ENCODE peak calls at places on chromosomes 4 and X, in five cellular contexts. One of them, this sample, is unnamed.

GRCh38 chrX:3181846-3182245 is 140.6 kb downstream of the ARSF start:
- DNase-seq in left ventricle myocardium inferior: no peak
- DNase-seq in tibial nerve: no peak
- DNase-seq in fibroblast of mammary gland: no peak
- DNase-seq in fibroblast of pulmonary artery: no peak
- DNase-seq in this sample: no peak

GRCh38 chr4:2457481-2458295 is 11.2 kb upstream of the RNF4 start:
- DNase-seq in left ventricle myocardium inferior: no peak
- DNase-seq in tibial nerve: no peak
- DNase-seq in fibroblast of mammary gland: no peak
- DNase-seq in fibroblast of pulmonary artery: no peak
- DNase-seq in this sample: no peak

GRCh38 chr4:14428125-14428524 is 574.2 kb upstream of the CPEB2 start:
- DNase-seq in left ventricle myocardium inferior: no peak
- DNase-seq in tibial nerve: no peak
- DNase-seq in fibroblast of mammary gland: peak
- DNase-seq in fibroblast of pulmonary artery: no peak
- DNase-seq in this sample: peak

GRCh38 chrX:38514014-38514854 is 47.1 kb upstream of the TSPAN7 start:
- DNase-seq in left ventricle myocardium inferior: no peak
- DNase-seq in tibial nerve: no peak
- DNase-seq in fibroblast of mammary gland: no peak
- DNase-seq in fibroblast of pulmonary artery: no peak
- DNase-seq in this sample: no peak

GRCh38 chr4:51851090-51851936 is 8.4 kb downstream of the DCUN1D4 start:
- DNase-seq in left ventricle myocardium inferior: no peak
- DNase-seq in tibial nerve: no peak
- DNase-seq in fibroblast of mammary gland: no peak
- DNase-seq in fibroblast of pulmonary artery: no peak
- DNase-seq in this sample: no peak

GRCh38 chrX:44908198-44908597 is 35.2 kb downstream of the KDM6A start:
- DNase-seq in left ventricle myocardium inferior: no peak
- DNase-seq in tibial nerve: no peak
- DNase-seq in fibroblast of mammary gland: peak
- DNase-seq in fibroblast of pulmonary artery: peak
- DNase-seq in this sample: peak

GRCh38 chrX:15410430-15410829 is 26.2 kb upstream of the VEGFD start:
- DNase-seq in left ventricle myocardium inferior: no peak
- DNase-seq in tibial nerve: no peak
- DNase-seq in fibroblast of mammary gland: no peak
- DNase-seq in fibroblast of pulmonary artery: no peak
- DNase-seq in this sample: no peak

GRCh38 chr4:153115322-153116100 is 88.7 kb upstream of the TRIM2 start:
- DNase-seq in left ventricle myocardium inferior: no peak
- DNase-seq in tibial nerve: no peak
- DNase-seq in fibroblast of mammary gland: peak
- DNase-seq in fibroblast of pulmonary artery: peak
- DNase-seq in this sample: peak

GRCh38 chrX:150517303-150517896 is 51.0 kb upstream of the MTM1 start:
- DNase-seq in left ventricle myocardium inferior: no peak
- DNase-seq in tibial nerve: no peak
- DNase-seq in fibroblast of mammary gland: peak
- DNase-seq in fibroblast of pulmonary artery: peak
- DNase-seq in this sample: peak

GRCh38 chr4:827209-828081 is 1.5 kb upstream of the CPLX1 start:
- DNase-seq in left ventricle myocardium inferior: no peak
- DNase-seq in tibial nerve: no peak
- DNase-seq in fibroblast of mammary gland: no peak
- DNase-seq in fibroblast of pulmonary artery: no peak
- DNase-seq in this sample: no peak

GRCh38 chr4:20297800-20298199 is 46.1 kb downstream of the SLIT2 start:
- DNase-seq in left ventricle myocardium inferior: no peak
- DNase-seq in tibial nerve: no peak
- DNase-seq in fibroblast of mammary gland: no peak
- DNase-seq in fibroblast of pulmonary artery: no peak
- DNase-seq in this sample: no peak

GRCh38 chrX:24528605-24529004 is 63.5 kb downstream of the PDK3 start:
- DNase-seq in left ventricle myocardium inferior: no peak
- DNase-seq in tibial nerve: no peak
- DNase-seq in fibroblast of mammary gland: no peak
- DNase-seq in fibroblast of pulmonary artery: no peak
- DNase-seq in this sample: no peak

GRCh38 chr4:172202480-172203076 is 389.4 kb downstream of the GALNTL6 start:
- DNase-seq in left ventricle myocardium inferior: no peak
- DNase-seq in tibial nerve: no peak
- DNase-seq in fibroblast of mammary gland: peak
- DNase-seq in fibroblast of pulmonary artery: peak
- DNase-seq in this sample: peak

GRCh38 chr4:109301691-109302365 is 630 bp downstream of the COL25A1 start:
- DNase-seq in left ventricle myocardium inferior: no peak
- DNase-seq in tibial nerve: no peak
- DNase-seq in fibroblast of mammary gland: no peak
- DNase-seq in fibroblast of pulmonary artery: no peak
- DNase-seq in this sample: no peak
- H3K4me3 ChIP-seq in left ventricle myocardium inferior: peak
- H3K4me3 ChIP-seq in tibial nerve: peak
- H3K4me3 ChIP-seq in fibroblast of mammary gland: peak
- H3K4me3 ChIP-seq in fibroblast of pulmonary artery: peak
- H3K4me3 ChIP-seq in this sample: peak

GRCh38 chr4:90799895-90800294 is 672.7 kb downstream of the CCSER1 start:
- DNase-seq in left ventricle myocardium inferior: no peak
- DNase-seq in tibial nerve: no peak
- DNase-seq in fibroblast of mammary gland: no peak
- DNase-seq in fibroblast of pulmonary artery: peak
- DNase-seq in this sample: no peak
- TF ChIP-seq CTCF in left ventricle myocardium inferior: no peak
- TF ChIP-seq CTCF in tibial nerve: no peak
- TF ChIP-seq CTCF in fibroblast of mammary gland: no peak
- TF ChIP-seq CTCF in fibroblast of pulmonary artery: no peak
- TF ChIP-seq CTCF in this sample: no peak

GRCh38 chr4:156969136-156969535 is 2.5 kb downstream of the PDGFC start:
- DNase-seq in left ventricle myocardium inferior: no peak
- DNase-seq in tibial nerve: no peak
- DNase-seq in fibroblast of mammary gland: no peak
- DNase-seq in fibroblast of pulmonary artery: no peak
- DNase-seq in this sample: no peak
- H3K4me3 ChIP-seq in left ventricle myocardium inferior: peak
- H3K4me3 ChIP-seq in tibial nerve: peak
- H3K4me3 ChIP-seq in fibroblast of mammary gland: peak
- H3K4me3 ChIP-seq in fibroblast of pulmonary artery: peak
- H3K4me3 ChIP-seq in this sample: peak

DNA sequence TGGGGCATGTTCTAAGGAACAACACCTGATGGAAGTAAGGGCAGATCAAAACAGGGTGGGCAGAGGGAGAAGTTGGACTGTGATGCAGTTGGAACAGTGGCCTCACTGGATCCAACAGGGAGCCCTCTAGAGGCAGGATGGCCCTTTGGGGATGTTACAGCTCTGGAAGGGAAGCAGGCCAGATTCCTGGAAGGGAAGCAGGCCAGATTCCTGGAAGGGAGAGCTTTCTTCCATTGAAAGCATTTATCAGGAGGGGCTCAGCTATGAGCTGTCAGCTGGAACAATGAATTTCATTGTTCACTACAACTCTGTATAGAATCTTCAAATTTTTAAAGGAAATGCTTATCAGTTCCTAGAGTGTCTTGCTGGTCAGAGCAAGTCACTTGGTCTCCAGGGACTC is 17.7 kb downstream of the IL15 start:
- DNase-seq in left ventricle myocardium inferior: peak
- DNase-seq in tibial nerve: no peak
- DNase-seq in fibroblast of mammary gland: peak
- DNase-seq in fibroblast of pulmonary artery: peak
- DNase-seq in this sample: peak
- TF ChIP-seq CTCF in left ventricle myocardium inferior: peak
- TF ChIP-seq CTCF in tibial nerve: no peak
- TF ChIP-seq CTCF in fibroblast of mammary gland: peak
- TF ChIP-seq CTCF in fibroblast of pulmonary artery: peak
- TF ChIP-seq CTCF in this sample: peak

DNA sequence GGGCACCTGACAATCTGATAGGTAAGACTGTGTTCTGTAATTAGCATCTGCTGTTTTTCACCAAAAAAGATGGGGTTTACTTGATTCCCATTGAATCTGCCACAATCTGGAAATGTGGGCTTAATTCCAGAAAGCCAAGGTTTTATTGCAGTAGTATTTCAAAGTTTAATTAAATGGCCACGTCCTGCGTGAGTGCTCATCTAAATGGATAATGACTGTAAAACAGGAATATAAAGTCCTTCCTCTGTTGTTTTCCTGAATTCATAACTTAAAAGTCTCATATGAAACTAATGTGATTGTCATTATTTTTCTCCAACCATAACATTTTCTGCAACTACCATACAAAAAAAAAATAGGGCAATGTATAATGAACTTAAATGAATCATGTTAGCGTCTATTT is 2.4 kb downstream of the PGM2 start:
- DNase-seq in left ventricle myocardium inferior: no peak
- DNase-seq in tibial nerve: no peak
- DNase-seq in fibroblast of mammary gland: no peak
- DNase-seq in fibroblast of pulmonary artery: no peak
- DNase-seq in this sample: no peak
- H3K4me3 ChIP-seq in left ventricle myocardium inferior: no peak
- H3K4me3 ChIP-seq in tibial nerve: no peak
- H3K4me3 ChIP-seq in fibroblast of mammary gland: no peak
- H3K4me3 ChIP-seq in fibroblast of pulmonary artery: no peak
- H3K4me3 ChIP-seq in this sample: no peak

GRCh38 chrX:10828640-10829039 is 208.3 kb upstream of the MID1 start:
- DNase-seq in left ventricle myocardium inferior: no peak
- DNase-seq in tibial nerve: no peak
- DNase-seq in fibroblast of mammary gland: no peak
- DNase-seq in fibroblast of pulmonary artery: no peak
- DNase-seq in this sample: no peak

GRCh38 chrX:10832103-10832502 is 211.7 kb upstream of the MID1 start:
- DNase-seq in left ventricle myocardium inferior: no peak
- DNase-seq in tibial nerve: no peak
- DNase-seq in fibroblast of mammary gland: no peak
- DNase-seq in fibroblast of pulmonary artery: no peak
- DNase-seq in this sample: no peak

GRCh38 chrX:10833299-10834169 is 213.1 kb upstream of the MID1 start:
- DNase-seq in left ventricle myocardium inferior: no peak
- DNase-seq in tibial nerve: no peak
- DNase-seq in fibroblast of mammary gland: peak
- DNase-seq in fibroblast of pulmonary artery: no peak
- DNase-seq in this sample: peak
- TF ChIP-seq CTCF in left ventricle myocardium inferior: no peak
- TF ChIP-seq CTCF in tibial nerve: no peak
- TF ChIP-seq CTCF in fibroblast of mammary gland: no peak
- TF ChIP-seq CTCF in fibroblast of pulmonary artery: no peak
- TF ChIP-seq CTCF in this sample: no peak

GRCh38 chr4:150999091-150999490 is 16.0 kb downstream of the LRBA start:
- DNase-seq in left ventricle myocardium inferior: no peak
- DNase-seq in tibial nerve: no peak
- DNase-seq in fibroblast of mammary gland: no peak
- DNase-seq in fibroblast of pulmonary artery: no peak
- DNase-seq in this sample: no peak
- H3K4me3 ChIP-seq in left ventricle myocardium inferior: no peak
- H3K4me3 ChIP-seq in tibial nerve: no peak
- H3K4me3 ChIP-seq in fibroblast of mammary gland: no peak
- H3K4me3 ChIP-seq in fibroblast of pulmonary artery: no peak
- H3K4me3 ChIP-seq in this sample: no peak

DNA sequence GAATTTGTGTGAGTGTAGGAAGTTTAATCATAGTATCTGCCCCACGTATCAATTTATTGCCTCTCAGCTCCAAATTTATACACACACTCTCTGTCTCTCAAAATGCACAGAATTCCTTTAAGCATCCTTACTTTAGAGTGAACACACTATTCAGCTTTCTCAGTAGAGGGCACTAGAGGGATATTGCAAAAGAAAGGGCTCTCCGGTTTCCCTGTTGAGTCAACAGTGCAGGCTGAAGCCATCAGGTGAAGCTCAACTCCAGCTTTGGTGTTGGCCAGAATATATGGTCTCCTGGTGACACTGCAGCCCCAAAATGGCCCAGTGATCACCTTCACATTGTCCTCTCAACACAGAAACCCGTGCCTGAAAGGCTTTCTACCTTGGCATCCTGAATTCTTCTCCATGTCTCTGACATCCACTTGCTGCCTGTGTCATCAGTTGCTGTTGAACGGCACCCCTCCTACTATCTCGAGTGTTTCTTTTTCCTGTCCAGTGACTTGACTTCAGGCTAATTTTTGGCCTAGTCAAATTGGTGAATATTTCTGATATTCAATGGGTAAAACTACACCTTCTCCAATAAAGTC is 670.5 kb downstream of the GABRG1 start:
- DNase-seq in left ventricle myocardium inferior: no peak
- DNase-seq in tibial nerve: no peak
- DNase-seq in fibroblast of mammary gland: peak
- DNase-seq in fibroblast of pulmonary artery: peak
- DNase-seq in this sample: peak
- TF ChIP-seq CTCF in left ventricle myocardium inferior: peak
- TF ChIP-seq CTCF in tibial nerve: peak
- TF ChIP-seq CTCF in fibroblast of mammary gland: peak
- TF ChIP-seq CTCF in fibroblast of pulmonary artery: peak
- TF ChIP-seq CTCF in this sample: peak

GRCh38 chr4:125728568-125728967 is 413.8 kb downstream of the FAT4 start:
- DNase-seq in left ventricle myocardium inferior: no peak
- DNase-seq in tibial nerve: no peak
- DNase-seq in fibroblast of mammary gland: peak
- DNase-seq in fibroblast of pulmonary artery: peak
- DNase-seq in this sample: peak
- H3K4me3 ChIP-seq in left ventricle myocardium inferior: no peak
- H3K4me3 ChIP-seq in tibial nerve: no peak
- H3K4me3 ChIP-seq in fibroblast of mammary gland: no peak
- H3K4me3 ChIP-seq in fibroblast of pulmonary artery: no peak
- H3K4me3 ChIP-seq in this sample: no peak

GRCh38 chr4:12409507-12410190 is 981.0 kb upstream of the HS3ST1 start:
- DNase-seq in left ventricle myocardium inferior: no peak
- DNase-seq in tibial nerve: no peak
- DNase-seq in fibroblast of mammary gland: peak
- DNase-seq in fibroblast of pulmonary artery: peak
- DNase-seq in this sample: peak
- TF ChIP-seq CTCF in left ventricle myocardium inferior: no peak
- TF ChIP-seq CTCF in tibial nerve: no peak
- TF ChIP-seq CTCF in fibroblast of mammary gland: peak
- TF ChIP-seq CTCF in fibroblast of pulmonary artery: peak
- TF ChIP-seq CTCF in this sample: peak